ENCODE peak calls at places on chromosomes 12 and 14, in ten cellular contexts. M is AG04449, W is GM06990, D is PC-3, T is left lung, P is heart left ventricle, B is H9, G is mucosa of descending colon, C is uterus, K is endodermal cell. S is an unnamed sample.

GRCh38 chr14:86654558-86655184 is 1124.7 kb downstream of the FLRT2 start:
- DNase-seq in M (no peak), W (no peak), D (peak), T (peak), P (no peak), B (peak), G (peak), C (peak), K (peak), S (peak)

GRCh38 chr12:131511391-131511802 is 199.5 kb upstream of the SFSWAP start:
- DNase-seq in M (peak), W (peak), D (peak), T (no peak), P (no peak), B (peak), G (no peak), C (no peak), K (peak), S (no peak)

GRCh38 chr12:132253698-132254480 is 75.5 kb downstream of the GALNT9 start:
- DNase-seq in M (no peak), W (no peak), D (no peak), T (no peak), P (no peak), B (no peak), G (no peak), C (no peak), K (no peak), S (no peak)

GRCh38 chr12:14635776-14636175 is 60.6 kb downstream of the GUCY2C start:
- DNase-seq in M (no peak), W (no peak), D (no peak), T (no peak), P (no peak), B (no peak), G (no peak), C (no peak), K (no peak), S (no peak)

GRCh38 chr12:47744005-47744651 is 14.6 kb downstream of the RAPGEF3 start:
- DNase-seq in M (no peak), W (no peak), D (peak), T (peak), P (no peak), B (peak), G (peak), C (no peak), K (peak), S (no peak)

GRCh38 chr14:98270201-98270600 is 1001.8 kb downstream of the BCL11B start:
- DNase-seq in M (no peak), W (no peak), D (no peak), T (no peak), P (no peak), B (no peak), G (no peak), C (no peak), K (no peak), S (no peak)

GRCh38 chr12:88472775-88473174 is 107.5 kb downstream of the KITLG start:
- DNase-seq in M (no peak), W (no peak), D (peak), T (no peak), P (no peak), B (no peak), G (no peak), C (no peak), K (no peak), S (no peak)

GRCh38 chr12:72509893-72510292 is 237.7 kb downstream of the TRHDE start:
- DNase-seq in M (no peak), W (no peak), D (no peak), T (no peak), P (no peak), B (no peak), G (no peak), C (no peak), K (no peak), S (no peak)

GRCh38 chr12:1448321-1448720 is 146.1 kb downstream of the FBXL14 start:
- DNase-seq in M (no peak), W (no peak), D (no peak), T (no peak), P (no peak), B (no peak), G (no peak), C (no peak), K (no peak), S (no peak)

GRCh38 chr14:99424306-99424877 is 56.3 kb downstream of the SETD3 start:
- DNase-seq in M (no peak), W (no peak), D (no peak), T (no peak), P (no peak), B (peak), G (no peak), C (no peak), K (no peak), S (no peak)

GRCh38 chr12:104025771-104026170 is 24.2 kb downstream of the GLT8D2 start:
- DNase-seq in M (no peak), W (no peak), D (peak), T (no peak), P (no peak), B (no peak), G (no peak), C (no peak), K (no peak), S (no peak)

GRCh38 chr14:105152794-105153241 is 15.8 kb downstream of the JAG2 start:
- DNase-seq in M (no peak), W (no peak), D (no peak), T (no peak), P (peak), B (no peak), G (no peak), C (no peak), K (peak), S (no peak)

GRCh38 chr14:88166616-88167015 is 156.5 kb downstream of the KCNK10 start:
- DNase-seq in M (no peak), W (no peak), D (peak), T (no peak), P (no peak), B (no peak), G (no peak), C (no peak), K (peak), S (no peak)

GRCh38 chr12:65948320-65949008 is 124.2 kb downstream of the HMGA2 start:
- DNase-seq in M (no peak), W (no peak), D (peak), T (peak), P (peak), B (no peak), G (peak), C (peak), K (no peak), S (peak)

GRCh38 chr14:21673718-21674117 is at the start of gene OR4E1:
- DNase-seq in M (no peak), W (no peak), D (no peak), T (no peak), P (no peak), B (no peak), G (no peak), C (no peak), K (no peak), S (no peak)

GRCh38 chr14:68376067-68376810 is 416.6 kb downstream of the ZFP36L1 start:
- DNase-seq in M (no peak), W (no peak), D (peak), T (no peak), P (no peak), B (no peak), G (no peak), C (no peak), K (no peak), S (no peak)

GRCh38 chr14:36505193-36505815 is 14.7 kb downstream of the NKX2-1 start:
- DNase-seq in M (no peak), W (no peak), D (no peak), T (no peak), P (no peak), B (peak), G (peak), C (no peak), K (peak), S (peak)

GRCh38 chr12:51788876-51789275 is 59.6 kb downstream of the FIGNL2 start:
- DNase-seq in M (peak), W (no peak), D (peak), T (no peak), P (no peak), B (no peak), G (no peak), C (no peak), K (no peak), S (no peak)

GRCh38 chr12:15590180-15590826 is 198.9 kb downstream of the EPS8 start:
- DNase-seq in M (no peak), W (peak), D (peak), T (peak), P (peak), B (peak), G (peak), C (peak), K (peak), S (peak)

GRCh38 chr14:70905316-70905715 is 1.9 kb upstream of the PCNX1 start:
- DNase-seq in M (no peak), W (no peak), D (no peak), T (no peak), P (peak), B (no peak), G (peak), C (no peak), K (no peak), S (no peak)

GRCh38 chr12:1533602-1534304 is 60.6 kb downstream of the FBXL14 start:
- DNase-seq in M (no peak), W (peak), D (no peak), T (no peak), P (no peak), B (peak), G (peak), C (no peak), K (peak), S (no peak)

GRCh38 chr12:46005151-46005797 is 14.9 kb upstream of the SCAF11 start:
- DNase-seq in M (no peak), W (no peak), D (peak), T (no peak), P (no peak), B (no peak), G (no peak), C (no peak), K (no peak), S (no peak)
- TF ChIP-seq CTCF in M (no peak), W (no peak), D (peak), T (peak), P (peak), B (peak), G (no peak), C (no peak), K (peak), S (no peak)

GRCh38 chr12:120630139-120630895 is 10.1 kb upstream of the CABP1 start:
- DNase-seq in M (no peak), W (no peak), D (no peak), T (no peak), P (no peak), B (no peak), G (no peak), C (no peak), K (no peak), S (no peak)

GRCh38 chr12:120625557-120626419 is 14.6 kb upstream of the CABP1 start:
- DNase-seq in M (no peak), W (no peak), D (no peak), T (no peak), P (no peak), B (peak), G (peak), C (no peak), K (peak), S (no peak)

GRCh38 chr12:120631097-120631496 is 9.3 kb upstream of the CABP1 start:
- DNase-seq in M (no peak), W (no peak), D (no peak), T (no peak), P (no peak), B (no peak), G (no peak), C (no peak), K (no peak), S (no peak)

DNA sequence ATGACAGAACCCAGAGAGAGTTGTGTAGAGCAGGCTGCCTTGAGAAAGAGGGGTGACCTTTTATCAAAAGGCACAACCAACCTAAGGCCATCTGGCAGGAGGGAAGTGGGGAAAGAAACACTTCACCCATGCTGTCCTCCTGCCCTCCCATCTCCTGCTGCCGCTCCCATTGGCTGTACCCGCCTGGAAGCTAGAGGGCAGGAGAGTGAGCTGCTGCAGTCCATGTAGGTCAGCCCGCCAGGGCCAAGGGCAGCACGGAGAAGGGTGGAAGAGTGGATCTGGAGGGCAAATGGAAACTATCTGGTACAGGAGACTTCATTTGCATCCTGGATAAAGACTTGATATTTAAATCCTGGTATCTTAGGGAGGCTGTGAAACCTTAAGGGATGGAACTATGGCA is 11.5 kb upstream of the CABP1 start:
- DNase-seq in M (no peak), W (no peak), D (no peak), T (no peak), P (no peak), B (peak), G (peak), C (no peak), K (peak), S (no peak)
- TF ChIP-seq CTCF in M (no peak), W (no peak), D (peak), T (no peak), P (peak), B (peak), G (no peak), C (no peak), K (peak), S (no peak)

DNA sequence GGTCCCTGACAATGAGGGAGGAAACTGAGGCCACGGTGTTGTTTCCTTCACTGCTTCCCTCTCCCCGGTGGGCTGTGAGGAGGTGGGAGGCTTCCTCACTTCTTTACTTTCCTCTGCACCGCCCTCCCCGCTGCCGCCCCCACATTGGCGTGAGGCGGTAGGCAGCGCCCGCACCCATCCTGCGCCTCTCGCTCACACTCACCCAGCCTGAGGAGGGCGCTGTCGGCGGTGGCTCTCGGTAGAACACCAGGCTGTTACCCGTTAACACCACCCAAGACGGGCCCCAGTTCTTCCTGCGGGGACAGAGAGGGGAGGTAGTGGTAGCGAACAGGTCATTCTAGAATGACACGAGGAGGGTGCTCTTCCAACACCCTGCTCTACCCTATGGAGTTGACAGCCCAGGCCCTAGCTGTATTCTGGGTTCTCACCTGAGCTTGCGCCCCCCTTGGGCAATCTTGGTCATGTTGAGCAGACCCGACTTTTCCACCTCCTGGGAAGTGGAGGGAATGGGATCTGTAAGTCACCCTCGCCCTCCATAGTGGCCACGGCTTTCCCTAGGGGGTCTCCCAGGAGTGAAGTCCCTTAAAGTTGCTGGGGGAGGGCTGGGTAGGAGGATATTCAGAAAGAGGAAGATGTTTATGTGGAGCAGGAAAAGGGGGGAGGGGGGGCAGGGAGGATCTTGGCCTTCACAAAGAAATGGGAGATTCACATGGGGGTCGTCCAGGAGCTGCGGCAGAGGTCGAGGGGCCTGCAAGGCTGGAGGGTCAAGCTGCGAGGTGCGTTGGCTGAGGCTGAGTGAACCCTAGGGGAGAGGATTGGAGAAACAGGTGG is 3.3 kb downstream of the ARHGAP9 start:
- DNase-seq in M (no peak), W (no peak), D (no peak), T (peak), P (no peak), B (peak), G (peak), C (no peak), K (peak), S (no peak)
- TF ChIP-seq CTCF in M (no peak), W (peak), D (peak), T (peak), P (no peak), B (peak), G (no peak), C (no peak), K (peak), S (no peak)

DNA sequence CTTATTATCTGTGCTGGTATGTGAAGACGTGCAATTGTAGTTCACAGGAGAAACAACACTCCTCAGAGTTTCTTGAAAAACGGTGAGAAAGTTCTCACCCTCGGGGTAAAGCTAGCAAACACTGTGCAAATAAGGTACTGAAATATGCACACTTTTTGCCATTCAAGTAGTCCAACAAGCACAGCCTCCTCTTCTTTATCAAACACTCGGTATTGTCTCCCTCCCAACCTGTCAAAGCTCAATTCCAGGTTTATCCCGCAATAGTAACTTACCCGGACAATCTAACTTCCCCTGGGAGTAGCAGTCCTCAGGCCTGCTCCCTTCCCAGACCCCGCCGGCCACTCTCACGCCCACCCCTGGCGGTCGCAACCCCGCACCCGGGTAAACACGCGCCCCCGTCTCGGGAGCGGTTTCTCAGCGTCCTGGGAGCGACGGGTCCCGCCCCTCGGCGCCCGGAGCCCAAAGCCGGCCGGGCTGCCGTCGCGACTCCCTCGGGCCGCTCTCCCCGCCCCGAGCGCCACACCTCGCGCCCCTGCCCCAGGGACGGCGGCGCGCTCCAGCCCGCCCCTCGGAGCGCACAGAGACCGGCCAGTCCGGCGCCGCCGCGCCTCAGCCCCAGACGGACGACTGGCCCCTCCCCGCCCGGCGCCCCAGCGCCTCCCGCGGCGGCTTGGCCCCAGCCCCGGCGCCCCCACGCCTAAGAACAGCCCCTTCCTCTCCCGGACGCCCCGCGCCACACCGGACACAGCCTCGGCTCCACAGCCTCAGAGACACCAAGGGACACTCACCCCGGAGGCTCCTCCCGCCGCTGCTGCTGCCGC is 594 bp downstream of the BTBD7 start:
- DNase-seq in M (no peak), W (peak), D (peak), T (peak), P (peak), B (no peak), G (peak), C (peak), K (peak), S (peak)
- TF ChIP-seq CTCF in M (peak), W (no peak), D (no peak), T (no peak), P (no peak), B (no peak), G (no peak), C (no peak), K (peak), S (no peak)

GRCh38 chr14:94051115-94051514 is 25.0 kb downstream of the OTUB2 start:
- DNase-seq in M (no peak), W (no peak), D (peak), T (no peak), P (no peak), B (peak), G (peak), C (peak), K (peak), S (peak)
- TF ChIP-seq CTCF in M (peak), W (peak), D (peak), T (no peak), P (peak), B (peak), G (peak), C (peak), K (peak), S (no peak)

GRCh38 chr14:69458350-69458749 is 26.2 kb upstream of the PLEKHD1 start:
- DNase-seq in M (no peak), W (no peak), D (no peak), T (no peak), P (no peak), B (no peak), G (no peak), C (no peak), K (no peak), S (no peak)

GRCh38 chr14:69459122-69459521 is 25.4 kb upstream of the PLEKHD1 start:
- DNase-seq in M (no peak), W (no peak), D (no peak), T (no peak), P (no peak), B (no peak), G (no peak), C (no peak), K (no peak), S (no peak)

GRCh38 chr14:69464379-69464778 is 20.1 kb upstream of the PLEKHD1 start:
- DNase-seq in M (no peak), W (no peak), D (no peak), T (no peak), P (no peak), B (no peak), G (no peak), C (no peak), K (no peak), S (no peak)

GRCh38 chr14:69464829-69465228 is 19.7 kb upstream of the PLEKHD1 start:
- DNase-seq in M (peak), W (no peak), D (peak), T (no peak), P (no peak), B (no peak), G (no peak), C (no peak), K (no peak), S (no peak)

DNA sequence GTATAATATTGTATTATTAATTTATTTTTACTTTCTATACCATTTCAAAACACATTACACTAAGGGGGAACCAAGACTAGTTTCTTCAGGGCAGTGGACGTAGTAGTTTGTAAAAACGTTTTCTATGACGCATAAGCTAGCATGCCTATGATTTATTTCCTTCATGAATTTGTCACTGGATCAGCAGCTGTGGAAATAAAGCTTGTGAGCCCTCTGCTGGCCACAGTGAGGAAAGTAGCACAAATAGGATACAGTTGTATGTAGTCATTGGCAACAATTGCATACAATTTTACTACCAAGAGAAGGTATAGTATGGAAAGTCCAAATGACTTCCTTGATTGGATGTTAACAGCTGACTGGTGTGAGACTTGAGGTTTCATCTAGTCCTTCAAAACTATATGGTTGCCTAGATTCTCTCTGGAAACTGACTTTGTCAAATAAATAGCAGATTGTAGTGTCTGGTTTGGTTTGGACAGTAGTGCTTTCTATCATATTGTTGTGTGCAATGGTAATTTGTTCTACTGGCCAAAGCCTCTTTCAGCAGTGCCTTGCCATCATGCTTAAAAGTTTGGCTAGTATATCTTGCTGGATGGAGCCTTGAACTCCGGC is 24.3 kb upstream of the PLEKHD1 start:
- DNase-seq in M (peak), W (no peak), D (peak), T (peak), P (peak), B (no peak), G (peak), C (peak), K (peak), S (peak)
- TF ChIP-seq CTCF in M (peak), W (peak), D (peak), T (peak), P (peak), B (peak), G (peak), C (peak), K (peak), S (peak)

S was measured in mesothelial cell of epicardium.